ENCODE peak calls at places on chromosomes 12 and 14, in six cellular contexts. G is AG08396, V is amygdala, Z is NCI-H748 treated with DMSO at 0.1 percent for 48 hours, S is astrocyte of the spinal cord, I is D341Med. N is an unnamed sample.

GRCh38 chr12:10705655-10706054 is 17.5 kb downstream of the YBX3 start:
- DNase-seq in G (no peak), V (no peak), Z (no peak), S (peak), I (no peak), N (peak)

GRCh38 chr14:64438181-64438839 is 27.0 kb upstream of the AKAP5 start:
- DNase-seq in G (peak), V (no peak), Z (no peak), S (peak), I (no peak), N (peak)

GRCh38 chr12:42474391-42474790 is 115.2 kb downstream of the PRICKLE1 start:
- DNase-seq in G (peak), V (no peak), Z (no peak), S (no peak), I (no peak), N (peak)

GRCh38 chr12:120078868-120079267 is 37.7 kb downstream of the RAB35 start:
- DNase-seq in G (no peak), V (no peak), Z (no peak), S (no peak), I (no peak), N (no peak)

GRCh38 chr14:101179691-101180211 is 276.2 kb upstream of the RTL1 start:
- DNase-seq in G (peak), V (no peak), Z (no peak), S (no peak), I (no peak), N (no peak)

GRCh38 chr12:81078469-81079196 is 754 bp downstream of the ACSS3 start:
- DNase-seq in G (peak), V (no peak), Z (no peak), S (peak), I (no peak), N (peak)

GRCh38 chr12:115920395-115921183 is 356.9 kb downstream of the MED13L start:
- DNase-seq in G (no peak), V (no peak), Z (no peak), S (peak), I (no peak), N (peak)

GRCh38 chr12:41681898-41682297 is 462.8 kb downstream of the GXYLT1 start:
- DNase-seq in G (no peak), V (no peak), Z (no peak), S (no peak), I (no peak), N (no peak)

GRCh38 chr12:131693149-131693548 is 17.7 kb upstream of the SFSWAP start:
- DNase-seq in G (no peak), V (no peak), Z (no peak), S (no peak), I (no peak), N (no peak)

GRCh38 chr12:753401-754237 is 1.2 kb downstream of the WNK1 start:
- DNase-seq in G (peak), V (no peak), Z (no peak), S (peak), I (peak), N (no peak)

GRCh38 chr14:100822921-100823320 is 3.0 kb upstream of the MEG3 start:
- DNase-seq in G (no peak), V (no peak), Z (no peak), S (no peak), I (no peak), N (peak)

GRCh38 chr14:89221109-89221508 is 195.9 kb downstream of the FOXN3 start:
- DNase-seq in G (peak), V (no peak), Z (peak), S (peak), I (no peak), N (peak)

GRCh38 chr12:72476301-72476700 is 204.1 kb downstream of the TRHDE start:
- DNase-seq in G (no peak), V (no peak), Z (no peak), S (no peak), I (no peak), N (no peak)

GRCh38 chr14:23556700-23557440 is 799 bp downstream of the THTPA start:
- DNase-seq in G (no peak), V (no peak), Z (no peak), S (no peak), I (no peak), N (no peak)

GRCh38 chr12:120791669-120792176 is 66.1 kb downstream of the ACADS start:
- DNase-seq in G (no peak), V (no peak), Z (no peak), S (no peak), I (no peak), N (no peak)

GRCh38 chr14:77103954-77104353 is 5.9 kb downstream of the CIPC start:
- DNase-seq in G (no peak), V (no peak), Z (no peak), S (no peak), I (no peak), N (no peak)

GRCh38 chr14:100028990-100029677 is 36.1 kb upstream of the EVL start:
- DNase-seq in G (no peak), V (no peak), Z (no peak), S (peak), I (no peak), N (peak)

GRCh38 chr12:79191391-79191790 is 326.8 kb downstream of the SYT1 start:
- DNase-seq in G (no peak), V (no peak), Z (no peak), S (no peak), I (no peak), N (no peak)

GRCh38 chr14:23438130-23438893 is 2.9 kb upstream of the MYH7 start:
- DNase-seq in G (no peak), V (no peak), Z (no peak), S (no peak), I (no peak), N (no peak)

GRCh38 chr14:70721542-70721941 is 79.8 kb downstream of the TTC9 start:
- DNase-seq in G (no peak), V (no peak), Z (no peak), S (no peak), I (no peak), N (peak)

GRCh38 chr14:74697976-74698375 is 14.9 kb downstream of the AREL1 start:
- DNase-seq in G (no peak), V (no peak), Z (no peak), S (no peak), I (no peak), N (no peak)

GRCh38 chr14:95533822-95534221 is 1.0 kb upstream of the GLRX5 start:
- DNase-seq in G (no peak), V (no peak), Z (no peak), S (no peak), I (no peak), N (no peak)

GRCh38 chr14:71363961-71364360 is 456.7 kb downstream of the PCNX1 start:
- DNase-seq in G (no peak), V (no peak), Z (no peak), S (peak), I (no peak), N (peak)

GRCh38 chr12:54053625-54054441 is at the start of gene HOXC4:
- DNase-seq in G (peak), V (no peak), Z (peak), S (peak), I (peak), N (peak)

GRCh38 chr12:130200445-130200844 is 38.2 kb downstream of the FZD10 start:
- DNase-seq in G (no peak), V (no peak), Z (no peak), S (no peak), I (no peak), N (no peak)

GRCh38 chr14:55191881-55192616 is 664 bp upstream of the DLGAP5 start:
- DNase-seq in G (no peak), V (no peak), Z (no peak), S (no peak), I (no peak), N (no peak)

GRCh38 chr12:15979096-15980091 is 68.3 kb downstream of the DERA start:
- DNase-seq in G (peak), V (no peak), Z (no peak), S (peak), I (peak), N (peak)

GRCh38 chr12:66239295-66239694 is 50.3 kb downstream of the IRAK3 start:
- DNase-seq in G (no peak), V (no peak), Z (no peak), S (no peak), I (no peak), N (no peak)

GRCh38 chr12:105317453-105317852 is 13.0 kb upstream of the C12orf75 start:
- DNase-seq in G (peak), V (no peak), Z (no peak), S (peak), I (no peak), N (peak)

GRCh38 chr14:64704145-64704742 is at the start of gene PLEKHG3:
- DNase-seq in G (peak), V (peak), Z (peak), S (peak), I (peak), N (peak)

GRCh38 chr14:62428429-62429203 is 616.6 kb downstream of the KCNH5 start:
- DNase-seq in G (no peak), V (no peak), Z (no peak), S (peak), I (peak), N (peak)

GRCh38 chr12:48991247-48992050 is 7.7 kb downstream of the DDN start:
- DNase-seq in G (no peak), V (no peak), Z (no peak), S (no peak), I (no peak), N (no peak)

GRCh38 chr12:47391566-47391965 is 311.8 kb upstream of the AMIGO2 start:
- DNase-seq in G (no peak), V (no peak), Z (no peak), S (no peak), I (no peak), N (no peak)

N was measured in IMR-90.